ENCODE peak calls at places on chromosomes 16 and 17, in seven cellular contexts. X, L, Y, C, V, I and Q are unnamed samples.

GRCh38 chr17:72176902-72177660 is 56.3 kb downstream of the SOX9 start:
- DNase-seq in I (no peak), C (no peak), X (no peak), V (peak), L (no peak), Y (no peak), Q (no peak)

GRCh38 chr16:67451061-67451703 is 20.3 kb downstream of the HSD11B2 start:
- DNase-seq in I (no peak), C (no peak), Y (no peak), L (no peak), X (no peak), V (no peak), Q (no peak)

GRCh38 chr16:610513-611381 is 20.0 kb upstream of the WFIKKN1 start:
- DNase-seq in V (peak), X (peak), Y (no peak), I (no peak), C (no peak), L (peak), Q (no peak)

GRCh38 chr17:17814162-17815061 is 22.4 kb downstream of the SREBF1 start:
- DNase-seq in C (no peak), Y (no peak), I (no peak), V (no peak), X (no peak), L (no peak), Q (no peak)

GRCh38 chr16:2231016-2231931 is 5.0 kb upstream of the DNASE1L2 start:
- DNase-seq in L (peak), Y (no peak), C (no peak), V (no peak), I (no peak), X (no peak), Q (no peak)

GRCh38 chr17:78971764-78972506 is 7.8 kb downstream of the LGALS3BP start:
- DNase-seq in L (no peak), I (no peak), C (no peak), Y (no peak), X (no peak), V (no peak), Q (no peak)

GRCh38 chr16:1787056-1787321 is 4.2 kb downstream of the NUBP2 start:
- DNase-seq in C (no peak), L (no peak), V (no peak), I (no peak), X (no peak), Y (no peak), Q (no peak)

GRCh38 chr16:30121741-30122620 is 1.0 kb downstream of the MAPK3 start:
- DNase-seq in L (peak), V (no peak), I (no peak), Y (no peak), X (peak), C (peak), Q (no peak)

GRCh38 chr16:11207646-11208045 is 48.4 kb downstream of the SOCS1 start:
- DNase-seq in L (no peak), I (no peak), Y (no peak), V (no peak), C (no peak), X (no peak), Q (no peak)

GRCh38 chr17:67868176-67868575 is 42.9 kb downstream of the BPTF start:
- DNase-seq in Y (no peak), X (no peak), L (no peak), C (no peak), V (no peak), I (no peak), Q (no peak)

GRCh38 chr17:47239663-47240374 is 13.8 kb upstream of the ITGB3 start:
- DNase-seq in Y (peak), C (peak), I (peak), L (no peak), V (no peak), X (peak), Q (peak)

GRCh38 chr16:5336898-5337297 is 239.3 kb upstream of the EEF2KMT start:
- DNase-seq in V (no peak), Y (no peak), I (no peak), X (no peak), C (no peak), L (no peak), Q (no peak)

GRCh38 chr17:71726320-71726719 is 394.5 kb upstream of the SOX9 start:
- DNase-seq in L (no peak), Y (no peak), I (no peak), C (no peak), V (no peak), X (no peak), Q (no peak)

GRCh38 chr17:68498479-68499326 is 13.5 kb upstream of the PRKAR1A start:
- DNase-seq in I (no peak), Y (no peak), L (no peak), X (peak), C (peak), V (no peak), Q (no peak)

GRCh38 chr16:23155445-23156049 is 6.3 kb upstream of the USP31 start:
- DNase-seq in V (peak), L (no peak), C (no peak), I (no peak), X (peak), Y (peak), Q (no peak)

GRCh38 chr16:72309001-72309400 is 137.0 kb upstream of the PMFBP1 start:
- DNase-seq in I (no peak), Y (no peak), X (no peak), L (no peak), C (no peak), V (no peak), Q (no peak)

GRCh38 chr17:17830269-17830567 is 6.6 kb downstream of the SREBF1 start:
- DNase-seq in V (no peak), I (no peak), L (no peak), C (no peak), Y (no peak), X (no peak), Q (no peak)

GRCh38 chr17:11705111-11705510 is 106.8 kb downstream of the DNAH9 start:
- DNase-seq in L (no peak), V (no peak), Y (no peak), I (no peak), X (no peak), C (no peak), Q (no peak)

GRCh38 chr16:3058173-3059030 is 7.0 kb upstream of the IL32 start:
- DNase-seq in L (peak), Y (peak), C (no peak), X (peak), V (peak), I (peak), Q (peak)

GRCh38 chr17:57236686-57237299 is 19.5 kb upstream of the MSI2 start:
- DNase-seq in L (no peak), I (no peak), X (no peak), C (no peak), Y (no peak), V (no peak), Q (no peak)

GRCh38 chr17:72706396-72706981 is 386.0 kb downstream of the SLC39A11 start:
- DNase-seq in Y (no peak), X (no peak), L (no peak), C (no peak), I (peak), V (no peak), Q (no peak)

GRCh38 chr17:31085563-31085962 is 9.2 kb upstream of the NF1 start:
- DNase-seq in L (no peak), C (no peak), I (no peak), V (no peak), Y (no peak), X (no peak), Q (no peak)

GRCh38 chr17:41324180-41325075 is 8.9 kb upstream of the KRTAP17-1 start:
- DNase-seq in Y (peak), X (no peak), L (no peak), V (peak), C (no peak), I (peak), Q (no peak)

GRCh38 chr16:3214904-3215600 is 19.9 kb downstream of the ZNF200 start:
- DNase-seq in Y (no peak), X (no peak), L (no peak), I (no peak), C (no peak), V (no peak), Q (no peak)

GRCh38 chr16:1612320-1613111 is at the start of gene CRAMP1:
- DNase-seq in L (no peak), Y (no peak), X (no peak), V (peak), I (no peak), C (peak), Q (no peak)

GRCh38 chr16:75429621-75430403 is 3.5 kb downstream of the CFDP1 start:
- DNase-seq in C (no peak), I (no peak), V (no peak), Y (no peak), L (no peak), X (no peak), Q (no peak)

GRCh38 chr17:10729334-10730193 is at the start of gene TMEM220:
- DNase-seq in L (peak), C (peak), Y (no peak), X (peak), V (peak), I (peak), Q (peak)

GRCh38 chr16:70395345-70395901 is 43.5 kb downstream of the ST3GAL2 start:
- DNase-seq in I (peak), C (peak), Y (no peak), V (peak), L (peak), X (peak), Q (peak)

GRCh38 chr16:50599494-50599893 is 51.3 kb downstream of the NKD1 start:
- DNase-seq in I (no peak), X (no peak), C (no peak), L (no peak), V (no peak), Y (no peak), Q (no peak)

GRCh38 chr16:85592700-85593502 is 20.2 kb upstream of the GSE1 start:
- DNase-seq in L (no peak), C (no peak), X (no peak), I (no peak), Y (no peak), V (no peak), Q (no peak)

GRCh38 chr17:40550608-40551007 is 14.7 kb downstream of the CCR7 start:
- DNase-seq in V (no peak), C (no peak), X (peak), I (no peak), Y (no peak), L (peak), Q (peak)

GRCh38 chr17:81090361-81091133 is 55.6 kb downstream of the BAIAP2 start:
- DNase-seq in C (no peak), V (peak), I (no peak), X (peak), Y (no peak), L (peak), Q (no peak)

GRCh38 chr17:82366749-82367148 is 4.8 kb upstream of the UTS2R start:
- DNase-seq in Y (no peak), I (no peak), L (no peak), X (no peak), V (no peak), C (no peak), Q (no peak)

GRCh38 chr16:67148656-67149275 is 2.0 kb downstream of the B3GNT9 start:
- DNase-seq in L (peak), V (no peak), I (no peak), C (no peak), Y (no peak), X (no peak), Q (no peak)

GRCh38 chr17:82050761-82051641 is 610 bp downstream of the RFNG start:
- DNase-seq in X (no peak), C (no peak), V (no peak), L (peak), Y (no peak), I (no peak), Q (no peak)

GRCh38 chr16:89565506-89566372 is 5.3 kb downstream of the RPL13 start:
- DNase-seq in Y (peak), I (peak), C (peak), X (peak), L (peak), V (peak), Q (peak)

GRCh38 chr16:81374514-81374913 is 59.8 kb downstream of the GAN start:
- DNase-seq in Y (no peak), I (no peak), L (no peak), X (no peak), V (no peak), C (peak), Q (no peak)

GRCh38 chr16:7871371-7871770 is 538.7 kb downstream of the RBFOX1 start:
- DNase-seq in L (no peak), X (no peak), C (no peak), Y (no peak), I (no peak), V (no peak), Q (no peak)

GRCh38 chr16:85316321-85316919 is 204.1 kb upstream of the CIBAR2 start:
- DNase-seq in I (peak), V (peak), C (peak), X (peak), Y (peak), L (peak), Q (no peak)

GRCh38 chr16:24255446-24256352 is at the start of gene CACNG3:
- DNase-seq in X (no peak), V (peak), C (peak), Y (no peak), L (peak), I (peak), Q (no peak)

GRCh38 chr16:24257965-24258364 is 1.8 kb downstream of the CACNG3 start:
- DNase-seq in L (no peak), C (no peak), I (no peak), X (no peak), V (peak), Y (no peak), Q (no peak)

DNA sequence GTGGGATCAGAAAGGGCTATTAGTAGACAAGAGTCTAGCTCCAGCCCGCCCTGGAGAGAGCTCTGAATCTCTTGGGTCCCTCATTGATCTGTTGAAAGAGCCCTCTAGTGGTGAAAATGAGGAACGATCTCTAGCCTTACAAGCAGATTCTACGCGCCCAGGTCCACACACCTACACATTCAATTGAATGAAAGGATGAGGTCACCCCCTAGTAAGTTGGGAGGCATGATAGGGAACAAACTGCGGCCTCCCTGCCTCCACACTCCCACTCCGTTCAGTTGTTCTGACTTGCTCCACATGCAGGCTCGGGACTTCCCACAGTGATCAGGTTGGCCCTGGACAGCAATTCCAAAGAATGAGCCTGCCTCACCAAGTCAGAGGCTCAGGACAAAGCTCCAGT is 2.9 kb upstream of the CACNG3 start:
- DNase-seq in L (no peak), C (peak), V (peak), X (no peak), Y (peak), I (no peak), Q (no peak)
- TF ChIP-seq CTCF in L (peak), C (peak), V (peak), X (peak), Y (peak), I (peak), Q (peak)

GRCh38 chr17:65057520-65058075 is 1.1 kb upstream of the GNA13 start:
- DNase-seq in X (peak), L (peak), Y (no peak), I (no peak), V (no peak), C (no peak), Q (peak)
- TF ChIP-seq POLR2AphosphoS5 in X (peak), L (no peak), Y (no peak), I (no peak), V (no peak), C (no peak), Q (peak)

DNA sequence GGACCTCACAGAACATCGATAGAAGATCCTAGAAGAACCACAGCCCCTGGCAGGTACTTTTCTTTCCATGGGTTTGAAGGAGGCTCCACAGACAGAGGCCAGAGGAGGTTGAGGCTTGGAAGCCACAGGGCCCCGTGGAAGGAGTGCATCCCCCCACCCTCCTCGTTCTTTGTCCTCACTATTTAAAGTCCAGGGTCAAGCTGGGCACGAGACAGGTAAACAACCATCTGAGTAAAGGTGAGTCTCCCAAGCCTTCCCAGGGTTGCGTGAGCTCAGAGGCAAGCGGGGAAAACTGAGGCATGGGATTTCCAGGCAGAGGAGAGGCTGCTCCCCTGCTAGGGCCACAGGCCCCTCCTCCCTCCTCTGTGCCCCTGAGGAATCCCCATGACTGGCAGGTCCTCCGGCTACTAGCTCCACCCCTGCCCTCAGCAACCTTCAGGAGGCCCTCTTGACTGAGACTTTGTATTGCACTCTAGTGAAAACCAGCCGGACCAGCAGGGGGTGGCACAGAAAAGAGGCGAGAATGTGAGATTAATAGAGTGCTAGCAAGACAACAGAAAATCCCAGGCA is 927 bp upstream of the SULT1A2 start:
- DNase-seq in I (no peak), V (peak), X (no peak), Y (no peak), L (peak), C (no peak), Q (no peak)
- TF ChIP-seq CTCF in I (no peak), V (no peak), X (no peak), Y (peak), L (no peak), C (no peak), Q (no peak)

GRCh38 chr17:64273006-64273405 is 9.9 kb upstream of the TEX2 start:
- DNase-seq in Y (no peak), V (no peak), X (no peak), L (no peak), I (no peak), C (no peak), Q (no peak)
- TF ChIP-seq POLR2AphosphoS5 in Y (no peak), V (no peak), X (no peak), L (no peak), I (no peak), C (no peak), Q (no peak)

DNA sequence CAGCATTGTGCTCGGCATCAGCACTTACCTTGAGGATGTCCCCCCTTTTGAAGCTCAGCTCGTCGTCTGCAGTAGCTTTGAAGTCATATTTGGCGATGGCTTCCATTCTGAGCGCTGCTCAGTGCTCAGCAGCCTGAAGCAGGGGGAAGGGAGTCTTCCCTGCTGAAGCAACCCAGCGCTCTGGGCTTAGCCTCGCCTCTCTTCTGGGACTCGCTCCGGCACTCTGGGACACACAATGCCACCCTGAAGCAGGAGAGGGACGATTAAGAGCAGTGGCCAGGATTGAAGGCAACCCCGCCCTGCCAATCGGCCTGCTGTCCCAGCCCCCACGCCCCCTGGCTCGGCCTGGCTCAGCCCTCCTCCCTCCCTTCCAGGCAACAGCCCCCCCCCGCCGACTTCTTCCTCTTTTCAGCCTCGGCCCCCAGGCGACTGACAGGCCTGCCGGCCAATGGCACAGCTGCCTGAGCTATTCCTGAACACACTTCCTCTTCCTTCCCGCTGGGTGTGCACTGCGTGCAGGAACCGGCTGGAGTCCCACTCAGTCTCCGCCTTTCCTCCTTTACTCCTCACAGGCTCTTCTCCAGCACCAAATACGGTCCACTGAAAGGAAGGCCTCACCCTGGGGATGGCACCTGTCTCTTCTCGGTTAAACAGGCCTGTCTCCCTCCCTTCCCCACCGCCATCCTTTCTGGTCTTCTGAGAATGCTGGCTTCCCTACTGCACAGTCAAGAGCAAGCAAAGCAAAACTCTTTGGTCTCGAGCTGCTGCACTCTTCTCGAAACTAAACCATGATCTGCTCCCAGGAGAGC is 11.8 kb downstream of the GRB2 start:
- DNase-seq in X (peak), L (peak), V (peak), C (peak), Y (peak), I (peak), Q (peak)
- TF ChIP-seq CTCF in X (no peak), L (peak), V (no peak), C (no peak), Y (no peak), I (no peak), Q (peak)